ENCODE peak calls at places on chromosomes 5 and 9, in six cellular contexts. M is adipocyte, E is ascending aorta, U is HepG2, S is A549, V is thyroid gland. N is an unnamed sample.

GRCh38 chr9:4861736-4862451 is 69.2 kb downstream of the RCL1 start:
- DNase-seq in M (no peak), E (no peak), U (peak; percentile 63), S (no peak), V (no peak), N (no peak)

GRCh38 chr5:59356813-59357381 is 536.6 kb downstream of the PDE4D start:
- DNase-seq in M (no peak), E (no peak), U (no peak), S (peak; percentile 88), V (no peak), N (no peak)

GRCh38 chr9:17802249-17802857 is 223.5 kb downstream of the SH3GL2 start:
- DNase-seq in M (peak; percentile 73), E (no peak), U (no peak), S (peak; percentile 4), V (no peak), N (no peak)

GRCh38 chr5:179406031-179406681 is 60.9 kb upstream of the ADAMTS2 start:
- DNase-seq in M (peak; percentile 38), E (no peak), U (no peak), S (no peak), V (no peak), N (no peak)

GRCh38 chr5:132019857-132020555 is 8.5 kb upstream of the ACSL6 start:
- DNase-seq in M (no peak), E (no peak), U (no peak), S (no peak), V (no peak), N (no peak)

GRCh38 chr5:6525910-6526309 is 77.3 kb downstream of the UBE2QL1 start:
- DNase-seq in M (no peak), E (no peak), U (peak; percentile 21), S (peak; percentile 38), V (peak; percentile 60), N (peak; percentile 53)

GRCh38 chr5:143820451-143820850 is 8.5 kb downstream of the HMHB1 start:
- DNase-seq in M (no peak), E (no peak), U (no peak), S (no peak), V (no peak), N (no peak)

GRCh38 chr9:77807295-77807694 is 159.2 kb upstream of the GNA14 start:
- DNase-seq in M (peak; percentile 91), E (no peak), U (peak; percentile 84), S (peak; percentile 27), V (no peak), N (no peak)

GRCh38 chr5:141753971-141754713 is 72.1 kb upstream of the ARAP3 start:
- DNase-seq in M (peak; percentile 66), E (no peak), U (no peak), S (peak; percentile 34), V (peak; percentile 15), N (peak; percentile 51)

GRCh38 chr5:180343846-180344327 is 9.2 kb downstream of the GFPT2 start:
- DNase-seq in M (peak; percentile 63), E (no peak), U (no peak), S (peak; percentile 41), V (no peak), N (no peak)

GRCh38 chr5:136198453-136198852 is 5.5 kb upstream of the SMIM32 start:
- DNase-seq in M (no peak), E (no peak), U (no peak), S (no peak), V (no peak), N (no peak)

GRCh38 chr5:139204196-139204595 is 6.0 kb upstream of the SIL1 start:
- DNase-seq in M (no peak), E (no peak), U (no peak), S (no peak), V (no peak), N (no peak)

GRCh38 chr5:72187388-72188070 is 80.3 kb downstream of the MAP1B start:
- DNase-seq in M (no peak), E (no peak), U (no peak), S (no peak), V (no peak), N (no peak)

GRCh38 chr5:1640276-1640898 is 116.6 kb upstream of the LPCAT1 start:
- DNase-seq in M (no peak), E (no peak), U (no peak), S (no peak), V (no peak), N (no peak)

GRCh38 chr5:167987490-167988270 is 303.8 kb upstream of the WWC1 start:
- DNase-seq in M (no peak), E (no peak), U (no peak), S (no peak), V (no peak), N (no peak)

GRCh38 chr5:79512692-79513518 is 1.0 kb downstream of the HOMER1 start:
- DNase-seq in M (peak; percentile 68), E (no peak), U (no peak), S (no peak), V (peak; percentile 27), N (no peak)

DNA sequence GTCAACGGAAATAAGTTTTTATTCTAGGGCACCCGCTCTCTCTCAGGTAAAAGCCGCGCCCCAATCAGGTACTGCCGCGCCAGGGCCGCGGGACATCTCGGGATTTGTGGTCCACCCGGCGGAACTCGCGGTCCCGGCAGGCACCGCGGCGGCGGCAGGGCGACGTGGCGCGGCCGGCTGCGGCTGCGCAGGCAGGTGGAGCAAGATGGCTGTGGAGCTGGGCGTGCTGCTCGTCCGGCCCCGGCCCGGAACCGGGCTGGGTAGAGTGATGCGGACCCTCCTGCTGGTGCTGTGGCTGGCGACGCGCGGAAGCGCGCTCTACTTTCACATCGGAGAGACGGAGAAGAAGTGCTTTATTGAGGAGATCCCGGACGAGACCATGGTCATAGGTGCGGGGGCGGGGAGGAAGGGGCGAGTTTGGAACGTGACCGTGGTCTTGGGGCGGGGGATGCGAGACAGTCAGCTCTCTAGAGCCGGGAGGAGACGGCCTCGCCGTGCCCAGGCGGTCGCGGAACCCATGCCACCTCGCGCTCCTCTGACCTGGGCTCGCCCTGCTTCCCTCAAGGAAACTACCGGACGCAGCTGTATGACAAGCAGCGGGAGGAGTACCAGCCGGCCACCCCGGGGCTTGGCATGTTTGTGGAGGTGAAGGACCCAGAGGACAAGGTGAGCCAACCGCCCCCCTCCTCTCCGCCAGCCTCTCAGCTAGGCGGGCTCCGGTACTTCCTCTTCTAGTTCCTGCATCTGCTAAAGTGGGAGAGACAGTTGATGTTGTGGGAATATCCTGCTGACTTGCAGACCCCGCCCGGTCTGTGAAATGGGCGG is at the start of gene TMED9:
- DNase-seq in M (peak; percentile 93), E (peak; percentile 43), U (peak; percentile 71), S (peak; percentile 87), V (peak; percentile 83), N (peak; percentile 93)
- H3K4me1 ChIP-seq in M (peaks cover 14% of the 10 kb centered on the region), E (peaks cover 7% of the 10 kb centered on the region), U (peaks cover 41% of the 10 kb centered on the region), S (peaks cover 10% of the 10 kb centered on the region), V (peaks cover 10% of the 10 kb centered on the region), N (peaks cover 29% of the 10 kb centered on the region)

GRCh38 chr9:120917285-120917684 is 9.3 kb downstream of the TRAF1 start:
- DNase-seq in M (no peak), E (no peak), U (no peak), S (no peak), V (no peak), N (no peak)

GRCh38 chr9:120916573-120916972 is 10.0 kb downstream of the TRAF1 start:
- DNase-seq in M (peak; percentile 96), E (peak; percentile 61), U (no peak), S (no peak), V (no peak), N (peak; percentile 43)

GRCh38 chr9:120914953-120915352 is 11.6 kb downstream of the TRAF1 start:
- DNase-seq in M (no peak), E (no peak), U (no peak), S (no peak), V (no peak), N (no peak)

GRCh38 chr9:120914410-120914809 is 12.2 kb downstream of the TRAF1 start:
- DNase-seq in M (no peak), E (peak; percentile 65), U (no peak), S (no peak), V (no peak), N (no peak)

DNA sequence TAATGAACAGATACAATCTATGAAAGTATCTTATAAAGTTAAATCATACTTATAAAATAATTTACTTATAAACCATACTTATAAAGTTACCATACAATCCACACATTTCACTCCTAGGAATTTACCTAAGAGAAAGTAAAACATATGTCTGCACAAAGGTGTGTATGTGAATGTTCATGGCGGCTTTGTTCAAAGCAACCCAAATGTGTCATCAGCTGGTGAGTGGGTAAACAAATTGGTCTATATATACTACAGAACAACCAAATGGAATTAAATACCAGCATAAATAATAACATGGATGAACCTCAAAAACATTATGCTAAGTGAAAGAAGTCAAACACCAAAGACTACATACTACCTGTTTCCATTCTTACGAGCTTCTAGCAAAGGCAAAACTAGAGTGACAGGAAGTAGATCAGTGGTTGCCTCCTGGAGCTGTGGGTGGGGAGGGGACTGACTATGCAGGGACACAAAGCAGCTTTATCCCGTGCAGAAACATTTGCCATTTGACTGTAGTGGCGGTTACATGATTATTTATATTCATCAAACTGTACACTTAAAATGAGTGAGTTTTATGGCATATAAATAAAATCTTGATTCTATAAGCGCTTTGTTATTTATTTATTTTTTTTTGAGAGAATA is 10.6 kb downstream of the TRAF1 start:
- DNase-seq in M (no peak), E (no peak), U (no peak), S (no peak), V (no peak), N (no peak)
- H3K4me3 ChIP-seq in M (peak overlapping the region; percentile 22), E (no peak overlapping the region), U (no peak overlapping the region), S (no peak overlapping the region), V (no peak overlapping the region), N (no peak overlapping the region)

GRCh38 chr9:113620377-113621161 is 157.0 kb downstream of the RGS3 start:
- DNase-seq in M (peak; percentile 86), E (peak; percentile 41), U (peak; percentile 77), S (peak; percentile 82), V (peak; percentile 82), N (peak; percentile 88)
- H3K4me1 ChIP-seq in M (peaks cover 62% of the 10 kb centered on the region), E (peaks cover 43% of the 10 kb centered on the region), U (peaks cover 73% of the 10 kb centered on the region), S (peaks cover 43% of the 10 kb centered on the region), V (peaks cover 46% of the 10 kb centered on the region), N (peaks cover 46% of the 10 kb centered on the region)

DNA sequence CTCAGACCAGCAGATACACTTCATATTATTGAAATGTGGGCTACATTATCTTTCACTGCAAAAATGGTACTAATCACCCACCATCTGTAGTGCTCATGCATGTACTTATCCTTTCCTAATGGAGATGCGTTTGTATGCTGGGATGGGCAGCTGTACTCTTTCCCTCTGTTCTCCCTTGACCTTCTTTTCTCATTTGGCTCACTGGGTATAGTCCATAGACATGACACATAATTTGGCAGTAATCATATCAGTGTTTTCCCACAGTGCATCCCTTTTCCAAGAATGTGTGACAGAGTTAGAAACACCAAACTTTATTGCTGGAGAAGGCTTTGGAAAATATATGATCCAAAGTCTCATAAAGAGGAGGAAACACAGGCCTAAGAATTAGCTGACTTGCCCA is 1233.4 kb upstream of the DMAC1 start:
- DNase-seq in M (no peak), E (no peak), U (no peak), S (no peak), V (no peak), N (no peak)
- H3K4me3 ChIP-seq in M (no peak overlapping the region), E (no peak overlapping the region), U (no peak overlapping the region), S (no peak overlapping the region), V (no peak overlapping the region), N (no peak overlapping the region)

DNA sequence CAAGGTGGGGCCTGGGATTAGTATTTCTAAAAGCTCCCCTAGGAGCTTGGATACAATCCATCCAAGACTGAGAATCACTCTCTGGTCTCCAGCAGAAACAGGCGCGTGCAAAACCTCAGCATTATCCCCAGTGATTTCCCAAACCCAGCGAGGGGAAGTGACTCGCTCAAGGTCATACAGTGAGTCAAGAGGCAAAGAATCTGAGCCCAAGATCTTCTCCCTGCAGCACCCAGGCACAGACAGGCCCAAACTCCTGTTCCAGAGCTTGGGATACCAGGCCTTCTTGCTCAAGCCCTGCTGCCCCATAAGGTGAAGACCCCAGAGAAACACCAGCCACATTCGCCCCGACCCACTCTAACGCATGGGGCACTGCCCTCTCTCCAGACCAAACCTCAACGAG is 33.2 kb downstream of the SHB start:
- DNase-seq in M (peak; percentile 66), E (no peak), U (peak; percentile 66), S (peak; percentile 61), V (no peak), N (no peak)
- H3K4me1 ChIP-seq in M (peaks cover 65% of the 10 kb centered on the region), E (peaks cover 7% of the 10 kb centered on the region), U (peaks cover 96% of the 10 kb centered on the region), S (peaks cover 96% of the 10 kb centered on the region), V (peaks cover 48% of the 10 kb centered on the region), N (peaks cover 83% of the 10 kb centered on the region)